ENCODE peak calls at places on chromosomes 2 and 18, in seven cellular contexts. S, W, U, T, M, E and B are unnamed samples.
A peak's percentile ranks its signal among the peaks of the same experiment; 100 is the strongest.

GRCh38 chr2:2321250-2321545 is 9.9 kb downstream of the MYT1L start:
- DNase-seq in S (no peak), W (no peak), U (no peak), T (no peak), M (no peak), E (no peak), B (no peak)

GRCh38 chr2:237955640-237956401 is 11.0 kb upstream of the UBE2F start:
- DNase-seq in S (no peak), W (peak; percentile 85), U (no peak), T (no peak), M (no peak), E (peak; percentile 52), B (no peak)

GRCh38 chr2:82084679-82085392 is 1780.3 kb upstream of the LRRTM1 start:
- DNase-seq in S (no peak), W (no peak), U (no peak), T (no peak), M (no peak), E (no peak), B (no peak)

GRCh38 chr18:36309436-36310391 is 12.2 kb downstream of the FHOD3 start:
- DNase-seq in S (peak; percentile 99), W (no peak), U (peak; percentile 45), T (no peak), M (peak; percentile 82), E (peak; percentile 98), B (peak; percentile 26)

GRCh38 chr2:163345795-163346573 is 389.8 kb downstream of the FIGN start:
- DNase-seq in S (no peak), W (peak; percentile 19), U (no peak), T (peak; percentile 78), M (peak; percentile 55), E (peak; percentile 69), B (peak; percentile 79)

GRCh38 chr18:68623342-68623741 is 91.6 kb downstream of the TMX3 start:
- DNase-seq in S (peak; percentile 18), W (peak; percentile 73), U (no peak), T (peak; percentile 92), M (peak; percentile 16), E (peak; percentile 86), B (peak; percentile 34)

GRCh38 chr2:85987266-85988178 is 98.7 kb upstream of the ST3GAL5 start:
- DNase-seq in S (no peak), W (no peak), U (no peak), T (no peak), M (no peak), E (no peak), B (no peak)

GRCh38 chr2:128306931-128307460 is 11.7 kb downstream of the HS6ST1 start:
- DNase-seq in S (no peak), W (no peak), U (peak; percentile 19), T (no peak), M (no peak), E (no peak), B (no peak)

GRCh38 chr18:1846640-1847039 is 724.7 kb downstream of the METTL4 start:
- DNase-seq in S (peak; percentile 16), W (no peak), U (no peak), T (no peak), M (no peak), E (no peak), B (no peak)

GRCh38 chr2:10659898-10660568 is 29.7 kb downstream of the NOL10 start:
- DNase-seq in S (peak; percentile 51), W (peak; percentile 69), U (peak; percentile 44), T (peak; percentile 19), M (peak; percentile 49), E (peak; percentile 86), B (peak; percentile 88)

GRCh38 chr18:44229693-44230108 is 451.0 kb upstream of the SETBP1 start:
- DNase-seq in S (no peak), W (no peak), U (peak; percentile 51), T (no peak), M (no peak), E (peak; percentile 51), B (no peak)

GRCh38 chr2:36698978-36699377 is 2.5 kb downstream of the VIT start:
- DNase-seq in S (no peak), W (no peak), U (no peak), T (no peak), M (no peak), E (peak; percentile 26), B (no peak)

GRCh38 chr2:240881913-240882312 is 13.3 kb downstream of the AGXT start:
- DNase-seq in S (no peak), W (peak; percentile 57), U (no peak), T (no peak), M (no peak), E (no peak), B (peak; percentile 95)

GRCh38 chr18:51137891-51138290 is 59.6 kb downstream of the MEX3C start:
- DNase-seq in S (no peak), W (no peak), U (no peak), T (no peak), M (no peak), E (no peak), B (no peak)

GRCh38 chr2:234366891-234367290 is 130.0 kb downstream of the ARL4C start:
- DNase-seq in S (no peak), W (no peak), U (no peak), T (no peak), M (no peak), E (peak; percentile 21), B (no peak)

GRCh38 chr2:73175663-73176204 is 26.6 kb upstream of the NOTO start:
- DNase-seq in S (no peak), W (peak; percentile 89), U (peak; percentile 76), T (peak; percentile 88), M (no peak), E (peak; percentile 87), B (peak; percentile 81)

GRCh38 chr2:149902104-149902503 is 314.5 kb upstream of the MMADHC start:
- DNase-seq in S (no peak), W (no peak), U (no peak), T (no peak), M (no peak), E (peak; percentile 90), B (no peak)

GRCh38 chr2:206881708-206882335 is 57.5 kb upstream of the CPO start:
- DNase-seq in S (no peak), W (no peak), U (no peak), T (no peak), M (no peak), E (no peak), B (no peak)

GRCh38 chr18:53861185-53861584 is 363.3 kb downstream of the MBD2 start:
- DNase-seq in S (no peak), W (no peak), U (no peak), T (no peak), M (no peak), E (no peak), B (no peak)

GRCh38 chr2:120343433-120344105 is 2.4 kb upstream of the INHBB start:
- DNase-seq in S (no peak), W (peak; percentile 97), U (peak; percentile 81), T (peak; percentile 78), M (peak; percentile 59), E (peak; percentile 94), B (no peak)

GRCh38 chr18:75207298-75208054 is 1.5 kb downstream of the PTGR3 start:
- DNase-seq in S (no peak), W (no peak), U (no peak), T (no peak), M (no peak), E (peak; percentile 57), B (no peak)
- H3K4me3 ChIP-seq in S (peak overlapping the region; percentile 86), W (peak overlapping the region; percentile 80), U (peak overlapping the region; percentile 76), T (peak overlapping the region; percentile 69), M (peak overlapping the region; percentile 75), E (peak overlapping the region; percentile 92), B (peak overlapping the region; percentile 91)

GRCh38 chr2:229712125-229712524 is 2.2 kb downstream of the DNER start:
- DNase-seq in S (no peak), W (no peak), U (no peak), T (peak; percentile 25), M (no peak), E (peak; percentile 11), B (no peak)
- H3K4me3 ChIP-seq in S (no peak overlapping the region), W (no peak overlapping the region), U (no peak overlapping the region), T (no peak overlapping the region), M (no peak overlapping the region), E (no peak overlapping the region), B (no peak overlapping the region)

GRCh38 chr18:30969670-30970069 is 72.9 kb downstream of the DSC3 start:
- DNase-seq in S (no peak), W (no peak), U (no peak), T (no peak), M (no peak), E (no peak), B (no peak)
- H3K4me3 ChIP-seq in S (no peak overlapping the region), W (no peak overlapping the region), U (no peak overlapping the region), T (no peak overlapping the region), M (no peak overlapping the region), E (no peak overlapping the region), B (no peak overlapping the region)

DNA sequence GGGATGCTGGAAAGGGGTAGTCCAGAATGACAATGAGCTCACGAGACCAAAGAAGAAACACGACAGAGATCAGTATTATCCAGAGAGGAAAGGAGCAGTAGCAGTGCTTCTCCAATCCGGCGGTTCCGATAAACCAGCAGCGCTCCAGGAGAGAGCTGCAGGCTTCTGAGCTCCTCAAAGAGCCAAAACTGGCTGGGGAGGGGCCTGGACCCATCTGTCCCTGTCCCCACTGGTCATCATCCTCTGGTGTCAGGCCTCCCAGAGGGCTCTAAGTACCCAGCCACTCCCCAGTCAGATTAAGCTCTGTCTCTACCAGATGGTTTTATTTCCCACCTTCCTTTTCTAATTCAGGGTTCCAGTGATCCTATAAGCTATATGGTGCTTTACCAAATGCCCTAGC is 23.2 kb downstream of the DNAJC27 start:
- DNase-seq in S (no peak), W (no peak), U (no peak), T (no peak), M (no peak), E (no peak), B (no peak)
- H3K4me3 ChIP-seq in S (no peak overlapping the region), W (no peak overlapping the region), U (no peak overlapping the region), T (no peak overlapping the region), M (no peak overlapping the region), E (no peak overlapping the region), B (no peak overlapping the region)

GRCh38 chr18:3923750-3924149 is 473.8 kb downstream of the TGIF1 start:
- DNase-seq in S (peak; percentile 45), W (no peak), U (no peak), T (no peak), M (no peak), E (peak; percentile 85), B (no peak)

GRCh38 chr18:3919396-3920061 is 469.6 kb downstream of the TGIF1 start:
- DNase-seq in S (no peak), W (no peak), U (no peak), T (no peak), M (no peak), E (no peak), B (no peak)

GRCh38 chr18:3924455-3924854 is 474.5 kb downstream of the TGIF1 start:
- DNase-seq in S (no peak), W (no peak), U (no peak), T (no peak), M (no peak), E (peak; percentile 65), B (no peak)

GRCh38 chr18:3920832-3921231 is 470.9 kb downstream of the TGIF1 start:
- DNase-seq in S (no peak), W (no peak), U (no peak), T (no peak), M (no peak), E (no peak), B (no peak)

DNA sequence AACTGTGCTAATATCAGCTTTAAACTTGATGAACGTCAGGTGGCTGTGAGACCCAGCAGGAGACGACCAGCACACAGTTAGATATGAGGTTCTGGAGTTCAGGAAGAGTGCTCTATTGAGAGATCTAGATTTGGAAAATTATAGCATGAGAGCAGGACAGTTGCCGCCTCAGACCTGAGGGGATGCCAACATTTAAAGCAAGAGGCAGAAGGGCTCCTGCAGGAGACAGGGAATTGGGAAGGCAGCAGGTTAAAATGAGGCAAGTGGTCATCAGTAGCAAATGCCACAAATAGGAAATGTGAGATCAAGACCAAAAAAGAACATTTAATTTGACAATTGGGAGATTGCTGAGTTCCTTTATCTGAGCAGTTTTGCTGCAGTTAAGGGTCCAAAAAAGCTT is 471.9 kb downstream of the TGIF1 start:
- DNase-seq in S (no peak), W (no peak), U (no peak), T (no peak), M (no peak), E (no peak), B (no peak)
- H3K4me3 ChIP-seq in S (no peak overlapping the region), W (no peak overlapping the region), U (no peak overlapping the region), T (no peak overlapping the region), M (no peak overlapping the region), E (no peak overlapping the region), B (no peak overlapping the region)